ENCODE peak calls at places on chromosome 22, in four cellular contexts. K, I, T and Z are unnamed samples.
A peak's percentile ranks its signal among the peaks of the same experiment; 100 is the strongest.

GRCh38 chr22:19855504-19856409 is 1.1 kb upstream of the GNB1L start:
- DNase-seq in K (peak; percentile 51), I (no peak), T (peak; percentile 53), Z (peak; percentile 82)

GRCh38 chr22:24156146-24156914 is 25.0 kb upstream of the SUSD2 start:
- DNase-seq in K (no peak), I (peak; percentile 35), T (no peak), Z (peak; percentile 82)

GRCh38 chr22:49723478-49724029 is 104.1 kb downstream of the BRD1 start:
- DNase-seq in K (no peak), I (no peak), T (no peak), Z (no peak)

GRCh38 chr22:28299760-28300159 is 379.9 kb downstream of the TTC28 start:
- DNase-seq in K (no peak), I (no peak), T (peak; percentile 16), Z (peak; percentile 62)

GRCh38 chr22:50059185-50059880 is 1.2 kb upstream of the TTLL8 start:
- DNase-seq in K (no peak), I (peak; percentile 66), T (peak; percentile 81), Z (peak; percentile 48)

GRCh38 chr22:30717952-30718351 is 23.3 kb downstream of the OSBP2 start:
- DNase-seq in K (no peak), I (no peak), T (no peak), Z (no peak)

GRCh38 chr22:50606561-50607365 is 6.2 kb downstream of the MAPK8IP2 start:
- DNase-seq in K (no peak), I (no peak), T (no peak), Z (peak; percentile 39)

GRCh38 chr22:39675907-39676306 is 105.4 kb downstream of the CACNA1I start:
- DNase-seq in K (no peak), I (no peak), T (no peak), Z (peak; percentile 7)

GRCh38 chr22:26194877-26195276 is 25.6 kb downstream of the SEZ6L start:
- DNase-seq in K (no peak), I (no peak), T (no peak), Z (no peak)

GRCh38 chr22:18110194-18110943 is at the start of gene TUBA8:
- DNase-seq in K (no peak), I (peak; percentile 30), T (peak; percentile 29), Z (peak; percentile 83)

GRCh38 chr22:40567106-40567505 is 69.4 kb downstream of the MRTFA start:
- DNase-seq in K (peak; percentile 66), I (no peak), T (no peak), Z (no peak)

GRCh38 chr22:39308614-39309363 is 10.6 kb downstream of the RPL3 start:
- DNase-seq in K (peak; percentile 92), I (no peak), T (peak; percentile 86), Z (peak; percentile 82)

GRCh38 chr22:29346659-29347058 is 31.2 kb upstream of the RASL10A start:
- DNase-seq in K (no peak), I (no peak), T (no peak), Z (peak; percentile 82)

GRCh38 chr22:24427500-24428164 is at the start of gene ADORA2A:
- DNase-seq in K (no peak), I (no peak), T (no peak), Z (peak; percentile 72)

GRCh38 chr22:25774575-25775026 is 32.6 kb downstream of the MYO18B start:
- DNase-seq in K (no peak), I (peak; percentile 44), T (peak; percentile 49), Z (no peak)

GRCh38 chr22:19773470-19774040 is 13.0 kb downstream of the TBX1 start:
- DNase-seq in K (no peak), I (no peak), T (no peak), Z (peak; percentile 7)

GRCh38 chr22:26553056-26553752 is 36.7 kb downstream of the TPST2 start:
- DNase-seq in K (no peak), I (no peak), T (no peak), Z (no peak)

GRCh38 chr22:37757663-37758062 is 50.1 kb upstream of the GCAT start:
- DNase-seq in K (no peak), I (no peak), T (no peak), Z (no peak)

GRCh38 chr22:26394787-26395186 is 34.3 kb upstream of the ASPHD2 start:
- DNase-seq in K (no peak), I (peak; percentile 62), T (no peak), Z (no peak)

GRCh38 chr22:46965552-46966494 is 203.4 kb downstream of the TBC1D22A start:
- DNase-seq in K (no peak), I (no peak), T (no peak), Z (peak; percentile 56)

GRCh38 chr22:32696089-32696488 is 105.4 kb upstream of the TIMP3 start:
- DNase-seq in K (peak; percentile 37), I (no peak), T (no peak), Z (no peak)

GRCh38 chr22:28282346-28282745 is 363.3 kb upstream of the PITPNB start:
- DNase-seq in K (no peak), I (no peak), T (no peak), Z (no peak)

GRCh38 chr22:32543020-32543357 is 68.4 kb downstream of the FBXO7 start:
- DNase-seq in K (no peak), I (no peak), T (no peak), Z (no peak)

GRCh38 chr22:47626428-47627390 is 864.3 kb downstream of the TBC1D22A start:
- DNase-seq in K (no peak), I (no peak), T (peak; percentile 47), Z (no peak)

GRCh38 chr22:49099496-49100124 is 728.1 kb downstream of the BRD1 start:
- DNase-seq in K (peak; percentile 74), I (no peak), T (peak; percentile 13), Z (peak; percentile 33)

GRCh38 chr22:48721394-48721666 is 1106.3 kb downstream of the BRD1 start:
- DNase-seq in K (no peak), I (no peak), T (no peak), Z (no peak)

GRCh38 chr22:50165438-50166123 is 5.0 kb upstream of the PANX2 start:
- DNase-seq in K (no peak), I (no peak), T (no peak), Z (peak; percentile 35)

GRCh38 chr22:24423519-24424000 is 3.8 kb upstream of the ADORA2A start:
- DNase-seq in K (no peak), I (peak; percentile 57), T (peak; percentile 42), Z (peak; percentile 90)

GRCh38 chr22:39088688-39089032 is 8.4 kb upstream of the APOBEC3H start:
- DNase-seq in K (no peak), I (no peak), T (no peak), Z (no peak)

GRCh38 chr22:19368876-19369275 is 62.7 kb downstream of the HIRA start:
- DNase-seq in K (no peak), I (no peak), T (no peak), Z (no peak)

GRCh38 chr22:45877651-45878050 is 99.3 kb downstream of the WNT7B start:
- DNase-seq in K (no peak), I (no peak), T (no peak), Z (peak; percentile 38)
- H3K27me3 ChIP-seq in K (no peaks in the 10 kb centered on the region), I (no peaks in the 10 kb centered on the region), T (peaks cover 20% of the 10 kb centered on the region), Z (no peaks in the 10 kb centered on the region)

GRCh38 chr22:22403771-22404170 is 104.8 kb downstream of the ZNF280B start:
- DNase-seq in K (no peak), I (no peak), T (no peak), Z (no peak)
- H3K27me3 ChIP-seq in K (peaks cover 17% of the 10 kb centered on the region), I (peaks cover 9% of the 10 kb centered on the region), T (no peaks in the 10 kb centered on the region), Z (no peaks in the 10 kb centered on the region)

GRCh38 chr22:45534339-45535192 is 31.9 kb downstream of the FBLN1 start:
- DNase-seq in K (no peak), I (no peak), T (no peak), Z (peak; percentile 17)
- H3K27me3 ChIP-seq in K (no peaks in the 10 kb centered on the region), I (no peaks in the 10 kb centered on the region), T (no peaks in the 10 kb centered on the region), Z (no peaks in the 10 kb centered on the region)

DNA sequence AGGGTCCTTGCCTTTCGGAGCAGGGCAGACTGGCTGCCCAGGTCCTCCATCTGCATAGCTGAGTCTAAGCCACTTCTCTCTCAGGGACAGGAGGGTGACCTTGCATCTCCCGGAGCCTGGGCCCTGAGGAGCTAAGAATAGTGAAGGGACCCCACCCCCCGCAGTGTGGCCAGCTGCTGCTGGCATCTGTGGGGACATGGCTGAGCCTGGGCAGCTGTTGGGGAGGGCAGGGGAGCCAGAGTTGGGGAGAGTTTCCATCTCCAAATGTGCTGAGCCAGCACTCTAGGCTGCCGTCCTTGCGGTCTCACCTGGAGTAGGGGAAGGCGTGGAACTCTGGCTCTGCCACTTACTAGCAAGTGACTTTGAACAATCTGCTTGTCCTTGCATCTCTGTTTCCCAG is 34.8 kb upstream of the SHISAL1 start:
- DNase-seq in K (no peak), I (no peak), T (no peak), Z (no peak)
- H3K27me3 ChIP-seq in K (no peaks in the 10 kb centered on the region), I (peaks cover 31% of the 10 kb centered on the region), T (no peaks in the 10 kb centered on the region), Z (no peaks in the 10 kb centered on the region)

GRCh38 chr22:43407591-43407990 is 4.2 kb upstream of the MPPED1 start:
- DNase-seq in K (no peak), I (no peak), T (no peak), Z (no peak)
- H3K27me3 ChIP-seq in K (peaks cover 89% of the 10 kb centered on the region), I (peaks cover 66% of the 10 kb centered on the region), T (peaks cover 17% of the 10 kb centered on the region), Z (no peaks in the 10 kb centered on the region)

GRCh38 chr22:36398602-36399472 is 11.1 kb upstream of the MYH9 start:
- DNase-seq in K (peak; percentile 91), I (no peak), T (no peak), Z (no peak)

GRCh38 chr22:36397081-36397766 is 9.5 kb upstream of the MYH9 start:
- DNase-seq in K (peak; percentile 90), I (no peak), T (peak; percentile 84), Z (no peak)

GRCh38 chr22:36395061-36395849 is 7.5 kb upstream of the MYH9 start:
- DNase-seq in K (peak; percentile 67), I (no peak), T (no peak), Z (no peak)

GRCh38 chr22:36397767-36398093 is 10.0 kb upstream of the MYH9 start:
- DNase-seq in K (no peak), I (no peak), T (no peak), Z (no peak)

DNA sequence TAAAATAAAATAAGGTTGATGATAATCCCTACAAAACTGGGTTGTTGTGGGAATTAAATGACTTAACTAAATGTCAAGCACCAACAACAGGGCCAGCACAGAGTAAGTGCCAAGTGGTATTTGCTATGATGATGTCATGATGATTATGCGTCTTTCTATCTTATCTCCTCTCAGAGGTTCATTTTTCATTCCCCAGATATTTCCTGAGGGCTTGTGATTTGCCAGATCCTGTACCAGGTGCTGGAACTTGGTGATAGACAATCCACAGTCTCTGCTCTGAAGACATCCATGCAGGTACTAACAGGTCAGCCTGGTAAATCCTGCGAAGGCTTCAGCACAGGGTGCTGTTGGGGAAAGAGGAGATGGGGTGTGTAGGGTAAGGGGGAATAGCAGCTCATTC is 8.2 kb upstream of the MYH9 start:
- DNase-seq in K (peak; percentile 72), I (no peak), T (no peak), Z (no peak)
- H3K27me3 ChIP-seq in K (no peaks in the 10 kb centered on the region), I (no peaks in the 10 kb centered on the region), T (no peaks in the 10 kb centered on the region), Z (no peaks in the 10 kb centered on the region)

DNA sequence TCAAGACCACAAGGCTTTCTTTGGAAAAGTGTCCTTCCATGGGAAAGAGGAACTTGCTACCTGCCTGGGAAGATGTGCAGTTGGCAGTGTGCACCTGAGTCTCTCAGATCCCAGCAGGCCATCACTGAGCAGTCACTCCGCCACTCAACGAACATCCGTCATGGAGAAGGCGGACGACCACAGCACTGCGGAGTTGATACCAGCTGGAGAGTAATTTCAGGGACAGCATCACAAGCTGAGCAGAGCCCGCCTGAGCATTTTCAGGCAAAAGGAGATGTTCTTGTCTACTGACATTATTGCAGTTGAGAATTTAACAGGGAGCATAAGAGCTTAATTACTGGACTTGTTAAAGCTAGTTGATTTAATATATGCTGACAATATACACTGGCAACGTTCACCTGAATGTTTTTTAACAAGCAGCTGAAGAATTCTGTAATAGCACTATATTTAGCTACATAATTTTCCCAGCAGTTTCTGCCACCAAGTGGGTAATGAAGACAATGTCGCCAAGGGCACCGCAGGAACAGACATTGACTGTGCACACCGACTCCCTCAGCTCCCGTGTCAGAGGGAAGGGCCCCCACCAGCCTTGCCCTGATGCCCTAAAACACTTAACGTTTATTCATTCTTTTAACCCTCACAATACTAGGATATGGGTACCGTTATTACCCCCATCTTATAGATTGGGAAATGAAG is 52.4 kb upstream of the ARFGAP3 start:
- DNase-seq in K (no peak), I (no peak), T (no peak), Z (no peak)
- H3K27me3 ChIP-seq in K (no peaks in the 10 kb centered on the region), I (no peaks in the 10 kb centered on the region), T (no peaks in the 10 kb centered on the region), Z (no peaks in the 10 kb centered on the region)